ENCODE peak calls at places on chromosomes 4 and X, in ten cellular contexts. M is CD4-positive, alpha-beta T cell; Y is GM06990; U is Right ventricle myocardium superior; H is epithelial cell of proximal tubule; S is GM03348; W is right cardiac atrium; P is activated CD8-positive, alpha-beta memory T cell treated with anti-CD3 and anti-CD28 coated beads for 48 hours; I is cardiac fibroblast; A is occipital lobe. C is an unnamed sample.

GRCh38 chr4:110865611-110866254 is 242.9 kb upstream of the PITX2 start:
- DNase-seq in U (no peak), I (peak; percentile 63), S (peak; percentile 50), Y (no peak), A (no peak), P (no peak), W (no peak), M (no peak), H (peak; percentile 73), C (peak; percentile 91)

GRCh38 chrX:65677954-65678469 is 10.6 kb downstream of the MSN start:
- DNase-seq in H (no peak), W (no peak), M (no peak), U (no peak), Y (no peak), A (no peak), S (peak; percentile 70), I (peak; percentile 93), P (no peak), C (peak; percentile 88)

GRCh38 chr4:79121875-79122358 is 182.7 kb upstream of the PAQR3 start:
- DNase-seq in S (no peak), M (no peak), U (no peak), W (no peak), Y (no peak), H (no peak), A (no peak), I (no peak), P (no peak), C (no peak)

GRCh38 chr4:107216379-107216778 is 180.3 kb upstream of the DKK2 start:
- DNase-seq in H (no peak), P (no peak), S (no peak), M (no peak), W (no peak), U (no peak), Y (no peak), I (no peak), A (no peak), C (peak; percentile 22)

GRCh38 chrX:102516314-102516936 is at the start of gene TMSB15A:
- DNase-seq in M (peak; percentile 48), P (no peak), S (peak; percentile 85), U (peak; percentile 77), W (peak; percentile 72), I (peak; percentile 18), Y (peak; percentile 20), A (peak; percentile 17), H (no peak), C (peak; percentile 12)

GRCh38 chr4:2837904-2838496 is 5.6 kb upstream of the ADD1 start:
- DNase-seq in H (no peak), W (no peak), S (peak; percentile 82), M (peak; percentile 72), Y (no peak), U (peak; percentile 66), P (no peak), I (peak; percentile 69), A (no peak), C (peak; percentile 62)

GRCh38 chr4:168433576-168433975 is 46.7 kb downstream of the DDX60L start:
- DNase-seq in P (no peak), M (no peak), W (no peak), S (peak; percentile 42), A (no peak), Y (no peak), H (no peak), U (no peak), I (no peak), C (peak; percentile 34)

GRCh38 chrX:72243472-72243871 is 4.6 kb upstream of the ERCC6L start:
- DNase-seq in Y (no peak), P (no peak), A (no peak), U (no peak), W (no peak), I (peak; percentile 61), S (peak; percentile 39), H (no peak), M (no peak), C (peak; percentile 12)

GRCh38 chr4:165715989-165716388 is 157.0 kb upstream of the TLL1 start:
- DNase-seq in W (no peak), M (no peak), H (no peak), Y (no peak), U (no peak), P (no peak), A (no peak), S (peak; percentile 16), I (peak; percentile 66), C (no peak)

GRCh38 chr4:87073570-87074470 is 139.0 kb downstream of the AFF1 start:
- DNase-seq in P (no peak), S (no peak), I (no peak), W (no peak), H (no peak), M (peak; percentile 28), Y (peak; percentile 74), A (no peak), U (peak; percentile 51), C (no peak)

GRCh38 chrX:2487366-2487765 is 13.4 kb downstream of the DHRSX start:
- DNase-seq in P (no peak), H (no peak), U (no peak), M (no peak), Y (no peak), A (no peak), W (no peak), I (no peak), S (no peak), C (no peak)

GRCh38 chr4:188221090-188221489 is 81.8 kb downstream of the TRIML1 start:
- DNase-seq in A (no peak), U (no peak), M (no peak), Y (no peak), I (no peak), S (no peak), P (no peak), W (no peak), H (no peak), C (no peak)

GRCh38 chrX:133658244-133658911 is 243.1 kb upstream of the GPC4 start:
- DNase-seq in M (no peak), A (no peak), P (no peak), U (no peak), I (no peak), S (no peak), W (no peak), H (no peak), Y (no peak), C (no peak)

GRCh38 chr4:40243390-40243948 is 46.6 kb downstream of the RHOH start:
- DNase-seq in H (no peak), W (no peak), U (no peak), Y (no peak), P (no peak), A (no peak), S (no peak), I (no peak), M (no peak), C (no peak)

GRCh38 chrX:105475801-105476200 is 255.3 kb upstream of the TEX13A start:
- DNase-seq in U (no peak), W (no peak), I (no peak), P (no peak), M (no peak), Y (no peak), A (no peak), H (no peak), S (no peak), C (no peak)

GRCh38 chr4:89752932-89753598 is 83.9 kb downstream of the SNCA start:
- DNase-seq in U (no peak), A (peak; percentile 23), W (no peak), S (peak; percentile 60), I (peak; percentile 53), M (no peak), Y (no peak), P (no peak), H (peak; percentile 73), C (peak; percentile 87)

GRCh38 chr4:169620846-169621228 is 459 bp downstream of the CLCN3 start:
- DNase-seq in H (no peak), S (no peak), I (peak; percentile 44), A (no peak), W (no peak), U (no peak), Y (no peak), M (peak; percentile 3), P (no peak), C (no peak)

GRCh38 chr4:102196221-102196620 is 149.1 kb downstream of the SLC39A8 start:
- DNase-seq in H (no peak), W (no peak), A (no peak), P (no peak), M (no peak), S (peak; percentile 55), I (peak; percentile 65), Y (no peak), U (no peak), C (peak; percentile 9)

GRCh38 chrX:125108926-125109325 is 210.7 kb upstream of the TEX13C start:
- DNase-seq in I (no peak), H (peak; percentile 6), U (no peak), M (no peak), S (no peak), P (no peak), A (no peak), W (no peak), Y (no peak), C (no peak)

GRCh38 chrX:44042731-44043130 is 69.5 kb upstream of the NDP start:
- DNase-seq in S (no peak), Y (no peak), I (peak; percentile 52), P (no peak), U (no peak), A (no peak), H (peak; percentile 87), M (no peak), W (no peak), C (no peak)

GRCh38 chr4:150232029-150232428 is 153.8 kb downstream of the DCLK2 start:
- DNase-seq in W (no peak), U (no peak), H (no peak), Y (no peak), P (no peak), I (peak; percentile 62), M (no peak), S (no peak), A (no peak), C (no peak)

GRCh38 chr4:125317526-125317880 is 2.7 kb downstream of the FAT4 start:
- DNase-seq in H (no peak), I (peak; percentile 67), W (peak; percentile 69), P (no peak), A (peak; percentile 22), Y (no peak), S (peak; percentile 57), M (no peak), U (peak; percentile 69), C (peak; percentile 56)

GRCh38 chr4:125315571-125316390 is 1.0 kb downstream of the FAT4 start:
- DNase-seq in I (peak; percentile 64), S (peak; percentile 61), U (peak; percentile 58), H (no peak), P (no peak), W (peak; percentile 57), A (peak; percentile 20), M (no peak), Y (peak; percentile 9), C (peak; percentile 46)

GRCh38 chr4:87669373-87669772 is 19.3 kb downstream of the DMP1 start:
- DNase-seq in S (no peak), M (no peak), I (no peak), P (no peak), U (no peak), W (no peak), Y (no peak), H (no peak), A (no peak), C (no peak)

GRCh38 chrX:29257516-29257915 is 670.3 kb downstream of the IL1RAPL1 start:
- DNase-seq in A (no peak), H (no peak), Y (no peak), U (no peak), W (no peak), I (peak; percentile 69), M (no peak), P (no peak), S (peak; percentile 2), C (peak; percentile 2)

GRCh38 chr4:141046255-141046654 is 87.0 kb downstream of the RNF150 start:
- DNase-seq in S (peak; percentile 88), I (peak; percentile 96), W (no peak), A (peak; percentile 14), P (no peak), Y (no peak), M (no peak), H (no peak), U (no peak), C (peak; percentile 97)

GRCh38 chr4:146450524-146450923 is 71.2 kb downstream of the SLC10A7 start:
- DNase-seq in W (no peak), H (no peak), P (no peak), A (no peak), S (peak; percentile 9), M (no peak), Y (peak; percentile 38), I (peak; percentile 26), U (no peak), C (no peak)

GRCh38 chr4:85994576-85994975 is 365.3 kb downstream of the MAPK10 start:
- DNase-seq in H (no peak), Y (no peak), I (peak; percentile 74), M (no peak), S (no peak), U (no peak), A (no peak), P (no peak), W (no peak), C (no peak)